ENCODE peak calls at places on chromosome 6, in seven cellular contexts. V, G, J, A, K, R and Y are unnamed samples.

GRCh38 chr6:37021356-37022129 is 16.1 kb downstream of the FGD2 start:
- DNase-seq in G (peak; percentile 58), V (no peak), J (peak; percentile 42), A (no peak), R (no peak), K (no peak), Y (no peak)

GRCh38 chr6:30206799-30207618 is 6.2 kb downstream of the TRIM26 start:
- DNase-seq in G (no peak), R (no peak), V (no peak), K (no peak), A (peak; percentile 52), J (peak; percentile 37), Y (no peak)

GRCh38 chr6:118283759-118284158 is 264.3 kb upstream of the PLN start:
- DNase-seq in A (peak; percentile 52), K (peak; percentile 73), R (peak; percentile 6), V (no peak), J (peak; percentile 78), G (peak; percentile 15), Y (no peak)

GRCh38 chr6:37565267-37566208 is 65.8 kb upstream of the CCDC167 start:
- DNase-seq in A (no peak), R (no peak), K (peak; percentile 8), G (no peak), V (no peak), J (peak; percentile 85), Y (no peak)

GRCh38 chr6:105688573-105688972 is 285.7 kb upstream of the PREP start:
- DNase-seq in J (no peak), R (no peak), A (no peak), K (no peak), V (no peak), G (no peak), Y (no peak)

GRCh38 chr6:10977231-10977968 is 66.7 kb downstream of the ELOVL2 start:
- DNase-seq in J (no peak), V (no peak), A (no peak), R (no peak), G (no peak), K (no peak), Y (no peak)

GRCh38 chr6:373031-373430 is 18.5 kb upstream of the IRF4 start:
- DNase-seq in V (no peak), K (no peak), R (no peak), J (no peak), G (no peak), A (no peak), Y (no peak)

GRCh38 chr6:134317471-134318131 is at the start of gene SGK1:
- DNase-seq in K (peak; percentile 24), R (no peak), G (peak; percentile 7), A (no peak), V (no peak), J (peak; percentile 25), Y (no peak)

GRCh38 chr6:29071831-29072723 is 15.0 kb downstream of the OR2B3 start:
- DNase-seq in V (no peak), K (no peak), A (peak; percentile 2), R (no peak), G (no peak), J (peak; percentile 53), Y (no peak)

GRCh38 chr6:147700436-147701209 is 192.1 kb downstream of the SAMD5 start:
- DNase-seq in J (no peak), A (peak; percentile 39), K (no peak), R (no peak), V (no peak), G (no peak), Y (no peak)

GRCh38 chr6:135257641-135258405 is 76.7 kb downstream of the MYB start:
- DNase-seq in G (no peak), A (no peak), R (no peak), V (no peak), J (no peak), K (no peak), Y (no peak)

GRCh38 chr6:64580346-64580745 is 944.7 kb downstream of the PHF3 start:
- DNase-seq in V (no peak), G (no peak), J (no peak), A (no peak), K (no peak), R (no peak), Y (no peak)

GRCh38 chr6:128432394-128432793 is 88.0 kb downstream of the PTPRK start:
- DNase-seq in J (no peak), K (no peak), G (no peak), V (no peak), A (no peak), R (peak; percentile 17), Y (no peak)

GRCh38 chr6:16468991-16469615 is 230.7 kb downstream of the GMPR start:
- DNase-seq in K (no peak), V (no peak), G (no peak), J (no peak), A (no peak), R (no peak), Y (no peak)

GRCh38 chr6:150403458-150404245 is 34.8 kb downstream of the IYD start:
- DNase-seq in V (no peak), J (no peak), K (peak; percentile 77), A (peak; percentile 82), R (peak; percentile 43), G (no peak), Y (no peak)

GRCh38 chr6:113414511-113414910 is 442.6 kb upstream of the MARCKS start:
- DNase-seq in G (no peak), J (peak; percentile 36), V (no peak), A (peak; percentile 37), K (peak; percentile 43), R (no peak), Y (no peak)

GRCh38 chr6:42555477-42556457 is 8.1 kb upstream of the UBR2 start:
- DNase-seq in G (no peak), K (no peak), J (peak; percentile 28), A (peak; percentile 25), R (no peak), V (no peak), Y (no peak)

GRCh38 chr6:21455071-21455470 is 138.5 kb upstream of the SOX4 start:
- DNase-seq in K (no peak), G (no peak), V (no peak), R (no peak), A (no peak), J (no peak), Y (no peak)

GRCh38 chr6:136147342-136147741 is 102.8 kb downstream of the MTFR2 start:
- DNase-seq in K (peak; percentile 27), R (no peak), A (no peak), J (no peak), V (no peak), G (no peak), Y (no peak)

GRCh38 chr6:168637853-168638252 is 196.9 kb downstream of the SMOC2 start:
- DNase-seq in V (no peak), K (no peak), G (no peak), A (no peak), R (no peak), J (no peak), Y (no peak)

GRCh38 chr6:293185-294174 is 1.2 kb downstream of the DUSP22 start:
- DNase-seq in V (no peak), R (no peak), K (peak; percentile 50), A (no peak), J (peak; percentile 16), G (no peak), Y (peak; percentile 92)

GRCh38 chr6:82337688-82338257 is 25.8 kb upstream of the TPBG start:
- DNase-seq in R (no peak), V (no peak), A (no peak), K (no peak), J (no peak), G (no peak), Y (no peak)

GRCh38 chr6:42777126-42777822 is 4.6 kb upstream of the BICRAL start:
- DNase-seq in J (no peak), G (no peak), K (no peak), V (no peak), R (no peak), A (no peak), Y (no peak)

GRCh38 chr6:30508890-30509736 is 19.8 kb downstream of the HLA-E start:
- DNase-seq in K (no peak), G (no peak), J (no peak), A (no peak), V (no peak), R (no peak), Y (peak; percentile 49)

GRCh38 chr6:2765896-2766766 is 938 bp downstream of the WRNIP1 start:
- DNase-seq in V (peak; percentile 75), G (peak; percentile 28), R (no peak), J (peak; percentile 63), K (peak; percentile 46), A (no peak), Y (peak; percentile 47)
- H3K4me3 ChIP-seq in V (peak overlapping the region; percentile 87), G (peak overlapping the region; percentile 72), R (peak overlapping the region; percentile 90), J (peak overlapping the region; percentile 82), K (peak overlapping the region; percentile 94), A (peak overlapping the region; percentile 90), Y (peak overlapping the region; percentile 83)

DNA sequence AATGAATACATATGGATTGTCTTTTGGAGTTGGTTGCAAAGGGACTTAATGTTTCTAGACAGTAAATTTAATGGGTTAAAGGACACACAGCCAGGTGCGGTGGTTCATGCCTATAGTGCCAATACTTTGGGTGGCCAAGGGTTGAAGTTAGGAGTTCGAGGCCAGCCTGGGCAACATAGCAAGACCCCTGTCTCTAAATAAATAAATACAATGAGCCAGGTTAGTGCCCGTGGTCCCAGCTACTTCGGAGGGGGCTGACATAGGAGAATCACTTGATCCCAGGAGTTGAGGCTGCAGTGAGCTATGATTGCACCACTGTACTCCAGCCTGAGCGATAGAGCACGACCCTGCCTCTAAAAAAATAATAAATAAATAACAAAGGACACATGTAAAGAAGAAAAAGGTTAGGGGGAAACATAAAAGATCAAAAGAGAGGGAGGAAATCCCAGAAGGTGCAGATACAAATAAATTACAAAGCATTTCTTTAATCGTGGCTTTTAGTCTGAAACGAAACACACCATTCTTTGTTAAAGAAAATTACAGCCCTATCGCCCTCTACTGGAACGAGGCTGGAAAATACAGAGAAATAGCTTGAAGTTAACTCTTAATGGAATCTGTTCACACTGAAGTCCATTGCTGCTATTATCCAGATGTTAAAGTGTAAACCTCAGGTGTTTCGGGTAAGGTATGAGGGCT is 42.6 kb upstream of the SCML4 start:
- DNase-seq in G (no peak), J (peak; percentile 46), A (peak; percentile 11), K (no peak), R (no peak), V (no peak), Y (no peak)
- TF ChIP-seq CTCF in G (peak; percentile 82), J (peak; percentile 63), A (peak; percentile 46), K (peak; percentile 32), R (peak; percentile 54), V (peak; percentile 45), Y (no peak)

DNA sequence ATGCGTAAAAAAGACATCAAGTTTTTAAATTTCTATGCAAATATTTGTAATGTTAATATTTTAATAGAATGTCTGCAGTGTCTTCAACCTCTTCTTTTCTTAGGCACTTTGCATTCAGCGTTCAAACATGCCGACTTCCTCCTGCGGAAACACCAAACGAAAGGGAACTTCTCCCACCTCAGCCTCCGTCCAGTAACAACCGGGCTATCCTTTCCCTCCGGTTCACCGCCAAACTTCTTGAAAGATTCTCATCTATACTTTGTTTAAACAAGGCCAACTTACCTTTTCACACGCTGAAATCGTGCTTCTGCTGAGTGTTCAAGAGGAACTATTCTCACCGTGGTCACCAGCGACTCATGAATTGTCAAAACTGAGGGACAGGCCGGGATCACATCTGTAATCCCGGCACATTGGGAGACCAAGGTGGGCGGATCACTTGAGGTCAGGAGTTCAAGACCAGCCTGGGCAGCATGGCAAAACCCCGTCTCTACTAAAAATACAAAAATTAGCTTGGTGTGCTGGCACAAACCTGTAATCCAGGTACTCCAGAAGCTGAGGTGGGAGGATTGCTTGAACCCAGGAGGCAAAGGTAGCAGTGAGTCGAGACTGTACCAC is 44.8 kb downstream of the GJA1 start:
- DNase-seq in J (no peak), K (no peak), R (no peak), V (no peak), A (no peak), G (no peak), Y (no peak)
- H3K4me3 ChIP-seq in J (no peak overlapping the region), K (no peak overlapping the region), R (no peak overlapping the region), V (no peak overlapping the region), A (no peak overlapping the region), G (no peak overlapping the region), Y (no peak overlapping the region)

GRCh38 chr6:162251257-162251656 is 476.3 kb downstream of the PRKN start:
- DNase-seq in G (no peak), K (no peak), V (no peak), R (no peak), J (no peak), A (no peak), Y (no peak)
- TF ChIP-seq CTCF in G (no peak), K (no peak), V (no peak), R (no peak), J (peak; percentile 21), A (no peak), Y (no peak)